ENCODE peak calls at places on chromosomes 7 and 10, in six cellular contexts. One of them, this sample, is unnamed.

GRCh38 chr7:129741011-129741410 is 129.5 kb downstream of the NRF1 start:
- DNase-seq in mammary epithelial cell: no peak
- DNase-seq in NCI-H1105: no peak
- DNase-seq in cardiac fibroblast: no peak
- DNase-seq in psoas muscle: peak; percentile 43
- DNase-seq in T-cell: no peak
- DNase-seq in this sample: no peak

GRCh38 chr7:127393370-127394058 is 1.0 kb upstream of the ZNF800 start:
- DNase-seq in mammary epithelial cell: no peak
- DNase-seq in NCI-H1105: peak; percentile 59
- DNase-seq in cardiac fibroblast: peak; percentile 20
- DNase-seq in psoas muscle: peak; percentile 31
- DNase-seq in T-cell: no peak
- DNase-seq in this sample: peak; percentile 5

GRCh38 chr7:155896531-155897263 is 84.4 kb upstream of the SHH start:
- DNase-seq in mammary epithelial cell: no peak
- DNase-seq in NCI-H1105: no peak
- DNase-seq in cardiac fibroblast: no peak
- DNase-seq in psoas muscle: no peak
- DNase-seq in T-cell: no peak
- DNase-seq in this sample: peak; percentile 91

GRCh38 chr7:33905389-33906032 is at the start of gene BMPER:
- DNase-seq in mammary epithelial cell: peak; percentile 37
- DNase-seq in NCI-H1105: peak; percentile 78
- DNase-seq in cardiac fibroblast: no peak
- DNase-seq in psoas muscle: peak; percentile 33
- DNase-seq in T-cell: no peak
- DNase-seq in this sample: peak; percentile 82

GRCh38 chr10:22649390-22649841 is 65.0 kb downstream of the PIP4K2A start:
- DNase-seq in mammary epithelial cell: no peak
- DNase-seq in NCI-H1105: no peak
- DNase-seq in cardiac fibroblast: no peak
- DNase-seq in psoas muscle: no peak
- DNase-seq in T-cell: no peak
- DNase-seq in this sample: no peak

GRCh38 chr7:95907337-95907736 is 135.0 kb downstream of the DYNC1I1 start:
- DNase-seq in mammary epithelial cell: no peak
- DNase-seq in NCI-H1105: no peak
- DNase-seq in cardiac fibroblast: no peak
- DNase-seq in psoas muscle: no peak
- DNase-seq in T-cell: no peak
- DNase-seq in this sample: peak; percentile 17

GRCh38 chr10:77977975-77978759 is 51.1 kb downstream of the POLR3A start:
- DNase-seq in mammary epithelial cell: no peak
- DNase-seq in NCI-H1105: no peak
- DNase-seq in cardiac fibroblast: no peak
- DNase-seq in psoas muscle: no peak
- DNase-seq in T-cell: no peak
- DNase-seq in this sample: no peak

GRCh38 chr7:80699030-80699638 is 60.7 kb downstream of the CD36 start:
- DNase-seq in mammary epithelial cell: peak; percentile 32
- DNase-seq in NCI-H1105: peak; percentile 42
- DNase-seq in cardiac fibroblast: peak; percentile 71
- DNase-seq in psoas muscle: no peak
- DNase-seq in T-cell: no peak
- DNase-seq in this sample: peak; percentile 72